ENCODE peak calls at places on chromosomes 1 and 21, in nine cellular contexts. H is mesothelial cell of epicardium; R is stimulated activated CD8-positive, alpha-beta memory T cell treated with anti-CD3 and anti-CD28 coated beads, Interleukin-4, amount 100 ng/mL, for 1 hour; E is BE2C; C is T-helper 2 cell; T is M059J; S is aorta; K is AG09319; N is H7. B is an unnamed sample.

GRCh38 chr1:161934278-161934608 is 89.4 kb downstream of the OLFML2B start:
- DNase-seq in K (no peak), S (no peak), E (no peak), H (no peak), N (no peak), R (no peak), C (peak), T (no peak), B (no peak)

GRCh38 chr1:67832737-67833594 is at the start of gene GNG12:
- DNase-seq in H (peak), S (peak), R (no peak), T (peak), N (peak), K (no peak), E (peak), C (peak), B (no peak)

GRCh38 chr1:234915923-234916675 is 212.5 kb downstream of the TOMM20 start:
- DNase-seq in T (no peak), S (no peak), N (no peak), C (no peak), H (no peak), E (no peak), K (no peak), R (no peak), B (no peak)

GRCh38 chr21:17388226-17388625 is 124.6 kb upstream of the CXADR start:
- DNase-seq in S (peak), R (no peak), C (no peak), N (no peak), T (no peak), E (no peak), K (no peak), H (no peak), B (no peak)

GRCh38 chr1:240304466-240304865 is 212.8 kb downstream of the FMN2 start:
- DNase-seq in R (no peak), C (no peak), N (no peak), S (no peak), K (no peak), H (no peak), E (no peak), T (no peak), B (no peak)

GRCh38 chr1:151828931-151829330 is 2.7 kb downstream of the RORC start:
- DNase-seq in R (no peak), S (no peak), N (peak), C (no peak), T (peak), H (peak), E (peak), K (no peak), B (no peak)

GRCh38 chr1:86169625-86170024 is 13.1 kb upstream of the COL24A1 start:
- DNase-seq in T (peak), E (no peak), N (no peak), H (no peak), R (no peak), K (no peak), C (no peak), S (no peak), B (no peak)

GRCh38 chr1:214604543-214604942 is 1.5 kb downstream of the CENPF start:
- DNase-seq in K (no peak), S (no peak), T (peak), R (no peak), C (no peak), N (peak), E (no peak), H (no peak), B (no peak)

GRCh38 chr1:158329807-158330206 is 1.5 kb downstream of the CD1B start:
- DNase-seq in E (no peak), N (peak), R (no peak), K (no peak), C (no peak), T (peak), S (no peak), H (no peak), B (no peak)

GRCh38 chr1:209421186-209421585 is 162.3 kb upstream of the CAMK1G start:
- DNase-seq in H (no peak), C (no peak), E (no peak), T (no peak), N (no peak), K (no peak), R (no peak), S (no peak), B (no peak)

GRCh38 chr1:181424786-181425403 is 58.4 kb upstream of the CACNA1E start:
- DNase-seq in H (peak), E (peak), S (peak), T (peak), K (peak), N (peak), C (peak), R (peak), B (no peak)

GRCh38 chr1:1374068-1374860 is 743 bp downstream of the AURKAIP1 start:
- DNase-seq in C (no peak), K (no peak), T (no peak), S (peak), E (peak), H (no peak), N (peak), R (no peak), B (no peak)

GRCh38 chr1:248843687-248844086 is 5.7 kb downstream of the ZNF672 start:
- DNase-seq in E (no peak), R (no peak), T (no peak), S (no peak), N (no peak), C (no peak), K (no peak), H (no peak), B (no peak)

GRCh38 chr1:114219247-114219872 is 65.7 kb upstream of the SYT6 start:
- DNase-seq in K (peak), H (no peak), R (no peak), E (no peak), T (peak), N (no peak), C (no peak), S (no peak), B (no peak)

GRCh38 chr21:44299085-44299457 is 782 bp upstream of the PFKL start:
- DNase-seq in N (no peak), S (no peak), H (no peak), E (no peak), T (no peak), R (no peak), C (peak), K (no peak), B (no peak)

GRCh38 chr1:83882906-83883305 is 116.0 kb downstream of the TTLL7 start:
- DNase-seq in T (peak), C (no peak), N (peak), K (no peak), H (no peak), S (no peak), E (peak), R (no peak), B (no peak)

GRCh38 chr1:225710804-225711203 is 57.9 kb upstream of the ENAH start:
- DNase-seq in R (no peak), N (peak), H (no peak), K (no peak), S (peak), E (no peak), T (peak), C (no peak), B (no peak)

GRCh38 chr1:186498695-186499389 is 37.9 kb upstream of the PDC start:
- DNase-seq in E (no peak), K (no peak), C (no peak), N (no peak), S (no peak), T (peak), H (no peak), R (no peak), B (no peak)

GRCh38 chr1:193388165-193388564 is 201.8 kb upstream of the B3GALT2 start:
- DNase-seq in S (no peak), C (no peak), T (no peak), N (no peak), H (no peak), K (no peak), R (no peak), E (no peak), B (no peak)

GRCh38 chr1:10179751-10180150 is 30.6 kb upstream of the KIF1B start:
- DNase-seq in T (no peak), H (no peak), C (no peak), E (no peak), K (no peak), S (no peak), R (no peak), N (no peak), B (peak)

B was measured in cerebellar nuclear complex.